ENCODE peak calls at places on chromosomes 4 and X, in five cellular contexts. Z is RCC 7860, I is adipocyte, P is lung, A is A172. D is an unnamed sample.

GRCh38 chrX:30831082-30831481 is 58.0 kb downstream of the TAB3 start:
- DNase-seq in A (no peak), Z (no peak), I (no peak), P (no peak), D (no peak)

GRCh38 chrX:131747173-131747572 is 203.3 kb downstream of the OR13H1 start:
- DNase-seq in Z (no peak), P (peak; percentile 74), I (peak; percentile 66), A (peak; percentile 75), D (no peak)

GRCh38 chr4:53014368-53014767 is 152.3 kb downstream of the RASL11B start:
- DNase-seq in Z (no peak), I (no peak), P (no peak), A (no peak), D (no peak)

GRCh38 chrX:12973561-12974216 is 1.2 kb upstream of the TMSB4X start:
- DNase-seq in A (no peak), P (peak; percentile 38), I (no peak), Z (no peak), D (no peak)

GRCh38 chr4:7425591-7426468 is 8.9 kb downstream of the PSAPL1 start:
- DNase-seq in P (no peak), Z (no peak), A (no peak), I (no peak), D (no peak)

GRCh38 chr4:156606444-156607197 is 365.0 kb downstream of the PDGFC start:
- DNase-seq in A (peak; percentile 46), P (no peak), I (no peak), Z (no peak), D (peak; percentile 27)

GRCh38 chr4:6769138-6769983 is 13.2 kb upstream of the KIAA0232 start:
- DNase-seq in A (no peak), I (no peak), Z (no peak), P (no peak), D (no peak)

GRCh38 chr4:41024556-41025491 is 189.5 kb downstream of the APBB2 start:
- DNase-seq in Z (no peak), P (no peak), A (no peak), I (no peak), D (peak; percentile 12)

GRCh38 chr4:110515676-110516075 is 39.7 kb downstream of the ENPEP start:
- DNase-seq in Z (no peak), P (no peak), I (no peak), A (peak; percentile 20), D (no peak)

GRCh38 chr4:139167774-139168444 is 9.1 kb downstream of the ELF2 start:
- DNase-seq in I (peak; percentile 71), Z (no peak), A (peak; percentile 51), P (no peak), D (peak; percentile 69)

GRCh38 chrX:74231625-74232024 is 72.4 kb upstream of the ZCCHC13 start:
- DNase-seq in I (no peak), A (no peak), P (no peak), Z (peak; percentile 33), D (no peak)

GRCh38 chrX:68894142-68894512 is 65.3 kb downstream of the EFNB1 start:
- DNase-seq in I (no peak), P (no peak), A (no peak), Z (no peak), D (peak; percentile 4)

GRCh38 chrX:126719208-126719607 is 100.3 kb upstream of the PRR32 start:
- DNase-seq in I (no peak), A (no peak), P (no peak), Z (no peak), D (no peak)

GRCh38 chrX:47854474-47854873 is 17.8 kb downstream of the ZNF81 start:
- DNase-seq in Z (no peak), A (no peak), I (peak; percentile 16), P (no peak), D (peak; percentile 10)

GRCh38 chr4:169664615-169665014 is 44.2 kb downstream of the CLCN3 start:
- DNase-seq in Z (no peak), P (no peak), A (no peak), I (peak; percentile 72), D (peak; percentile 18)

GRCh38 chr4:106238819-106239420 is 77.1 kb downstream of the TBCK start:
- DNase-seq in P (no peak), I (peak; percentile 31), A (peak; percentile 31), Z (peak; percentile 11), D (peak; percentile 56)

D was measured in AG10803.